ENCODE peak calls at places on chromosomes 7 and 10, in ten cellular contexts. M, Q, E, R, T, D, H, A, F and Y are unnamed samples.

GRCh38 chr7:74452748-74453320 is 872 bp upstream of the GTF2IRD1 start:
- DNase-seq in M (peak), Q (no peak), E (no peak), R (no peak), T (no peak), D (no peak), H (peak), A (no peak), F (no peak), Y (no peak)

GRCh38 chr7:74575811-74576210 is 81.7 kb upstream of the GTF2I start:
- DNase-seq in M (no peak), Q (no peak), E (no peak), R (no peak), T (no peak), D (no peak), H (no peak), A (no peak), F (no peak), Y (no peak)

GRCh38 chr7:1046722-1047679 is 2.7 kb downstream of the GPR146 start:
- DNase-seq in M (no peak), Q (no peak), E (no peak), R (no peak), T (no peak), D (no peak), H (peak), A (no peak), F (no peak), Y (no peak)

GRCh38 chr10:100970076-100970913 is 991 bp downstream of the SEMA4G start:
- DNase-seq in M (no peak), Q (peak), E (no peak), R (no peak), T (no peak), D (no peak), H (peak), A (peak), F (peak), Y (peak)

GRCh38 chr10:13195016-13195415 is 33.7 kb downstream of the MCM10 start:
- DNase-seq in M (no peak), Q (no peak), E (no peak), R (no peak), T (peak), D (no peak), H (no peak), A (no peak), F (no peak), Y (no peak)

GRCh38 chr7:44144426-44144967 is 3.4 kb upstream of the MYL7 start:
- DNase-seq in M (no peak), Q (no peak), E (no peak), R (no peak), T (no peak), D (no peak), H (no peak), A (no peak), F (no peak), Y (no peak)

GRCh38 chr7:82229164-82229563 is 214.4 kb downstream of the CACNA2D1 start:
- DNase-seq in M (no peak), Q (no peak), E (no peak), R (no peak), T (no peak), D (no peak), H (no peak), A (no peak), F (no peak), Y (no peak)

GRCh38 chr7:150848561-150849115 is 3.7 kb upstream of the AOC1 start:
- DNase-seq in M (no peak), Q (no peak), E (no peak), R (no peak), T (no peak), D (no peak), H (no peak), A (no peak), F (no peak), Y (no peak)